ENCODE peak calls at places on chromosome 1, in seven cellular contexts. T, R, W, M, A, I and D are unnamed samples.

GRCh38 chr1:89712420-89712819 is 79.5 kb downstream of the LRRC8C start:
- DNase-seq in T (no peak), R (no peak), W (no peak), M (no peak), A (no peak), I (no peak), D (no peak)

GRCh38 chr1:201137579-201138310 is 10.8 kb upstream of the ASCL5 start:
- DNase-seq in T (no peak), R (no peak), W (peak), M (peak), A (no peak), I (peak), D (peak)

GRCh38 chr1:33762962-33763361 is 100.9 kb upstream of the HMGB4 start:
- DNase-seq in T (no peak), R (no peak), W (no peak), M (no peak), A (no peak), I (no peak), D (peak)

GRCh38 chr1:212608956-212609700 is 567 bp downstream of the ATF3 start:
- DNase-seq in T (no peak), R (peak), W (no peak), M (peak), A (peak), I (peak), D (peak)

GRCh38 chr1:93552751-93553455 is 105.0 kb downstream of the FNBP1L start:
- DNase-seq in T (no peak), R (peak), W (peak), M (peak), A (no peak), I (peak), D (peak)

GRCh38 chr1:192439373-192440025 is 122.7 kb downstream of the RGS21 start:
- DNase-seq in T (no peak), R (no peak), W (peak), M (no peak), A (no peak), I (no peak), D (peak)

GRCh38 chr1:98420376-98421097 is 241.0 kb upstream of the SNX7 start:
- DNase-seq in T (no peak), R (no peak), W (peak), M (no peak), A (no peak), I (no peak), D (no peak)

GRCh38 chr1:231357831-231358354 is 19.8 kb downstream of the SPRTN start:
- DNase-seq in T (no peak), R (peak), W (peak), M (peak), A (peak), I (no peak), D (peak)

GRCh38 chr1:7406641-7407546 is 364.2 kb upstream of the VAMP3 start:
- DNase-seq in T (no peak), R (no peak), W (no peak), M (no peak), A (peak), I (no peak), D (no peak)

GRCh38 chr1:231563253-231563652 is 34.8 kb downstream of the TSNAX start:
- DNase-seq in T (no peak), R (no peak), W (no peak), M (no peak), A (no peak), I (no peak), D (no peak)

GRCh38 chr1:25620211-25620610 is 3.6 kb downstream of the MAN1C1 start:
- DNase-seq in T (no peak), R (no peak), W (no peak), M (no peak), A (no peak), I (no peak), D (no peak)

GRCh38 chr1:35855016-35855700 is 27.9 kb upstream of the AGO1 start:
- DNase-seq in T (no peak), R (no peak), W (no peak), M (no peak), A (no peak), I (no peak), D (no peak)

GRCh38 chr1:61238371-61238689 is 156.0 kb downstream of the NFIA start:
- DNase-seq in T (no peak), R (no peak), W (no peak), M (no peak), A (no peak), I (no peak), D (no peak)